ENCODE peak calls at places on chromosomes 6 and 20, in eight cellular contexts. P is neural progenitor cell; C is A549; X is NCI-H1694 treated with DMSO at 0.1 percent for 48 hours; O is activated T-helper 1 cell treated with anti-CD3 and anti-CD28 coated beads, Interleukin-2, amount 50 U/mL, for 16 hours; D is activated B cell treated with CpG ODN at 0.5 μM for 24 hours; F is RCC 7860; Q is fibroblast of lung. G is an unnamed sample.

GRCh38 chr20:37395921-37396519 is 50.1 kb downstream of the SRC start:
- DNase-seq in O (no peak), F (no peak), Q (peak), C (peak), D (no peak), X (peak), P (peak), G (no peak)

GRCh38 chr20:61355096-61355495 is 103.0 kb downstream of the CDH4 start:
- DNase-seq in X (no peak), F (no peak), D (no peak), P (no peak), C (no peak), Q (no peak), O (no peak), G (no peak)

GRCh38 chr6:84278311-84278710 is 50.9 kb upstream of the CEP162 start:
- DNase-seq in F (no peak), C (no peak), Q (peak), O (no peak), X (no peak), D (no peak), P (no peak), G (no peak)

GRCh38 chr6:39137235-39137634 is 22.2 kb upstream of the SAYSD1 start:
- DNase-seq in Q (peak), O (no peak), F (no peak), P (peak), C (peak), D (no peak), X (no peak), G (peak)

GRCh38 chr6:155541976-155542375 is 86.3 kb upstream of the NOX3 start:
- DNase-seq in Q (no peak), F (no peak), C (no peak), D (no peak), X (peak), P (no peak), O (no peak), G (no peak)

GRCh38 chr6:158799051-158799792 is 19.9 kb downstream of the EZR start:
- DNase-seq in Q (peak), O (no peak), D (no peak), X (peak), P (no peak), C (peak), F (peak), G (no peak)

GRCh38 chr20:39259010-39259803 is 297.1 kb downstream of the DHX35 start:
- DNase-seq in D (no peak), P (no peak), F (no peak), X (peak), O (no peak), Q (no peak), C (no peak), G (no peak)

GRCh38 chr6:39341942-39342341 is 19.4 kb upstream of the KCNK16 start:
- DNase-seq in Q (no peak), O (no peak), D (no peak), P (no peak), C (no peak), X (no peak), F (no peak), G (no peak)

GRCh38 chr6:21800948-21801438 is 207.4 kb downstream of the SOX4 start:
- DNase-seq in X (no peak), Q (peak), D (no peak), F (no peak), C (peak), O (no peak), P (no peak), G (peak)

GRCh38 chr6:21348462-21349195 is 244.9 kb upstream of the SOX4 start:
- DNase-seq in F (peak), X (no peak), P (peak), D (no peak), C (peak), O (no peak), Q (peak), G (peak)

GRCh38 chr20:63011798-63012197 is 5.0 kb upstream of the BHLHE23 start:
- DNase-seq in F (peak), D (no peak), P (no peak), Q (peak), C (no peak), O (no peak), X (no peak), G (peak)

GRCh38 chr6:32462609-32463008 is 22.9 kb downstream of the HLA-DRA start:
- DNase-seq in C (no peak), D (no peak), F (no peak), P (peak), X (no peak), O (no peak), Q (no peak), G (no peak)

GRCh38 chr6:89966250-89966588 is 72.0 kb downstream of the GJA10 start:
- DNase-seq in X (peak), C (no peak), O (no peak), P (no peak), F (no peak), D (no peak), Q (peak), G (no peak)

GRCh38 chr20:46305331-46305972 is 2.8 kb downstream of the CDH22 start:
- DNase-seq in X (no peak), F (no peak), C (no peak), O (no peak), D (no peak), P (no peak), Q (no peak), G (no peak)

GRCh38 chr6:107679457-107679856 is 144.7 kb downstream of the SCML4 start:
- DNase-seq in D (no peak), F (no peak), X (no peak), O (no peak), P (no peak), Q (peak), C (no peak), G (no peak)

GRCh38 chr20:36854343-36855240 is 21.3 kb upstream of the TLDC2 start:
- DNase-seq in D (no peak), O (no peak), C (peak), X (no peak), F (no peak), P (no peak), Q (no peak), G (no peak)

GRCh38 chr6:13384506-13384905 is 56.2 kb upstream of the TBC1D7 start:
- DNase-seq in O (no peak), F (no peak), X (no peak), Q (no peak), D (no peak), C (no peak), P (no peak), G (no peak)

GRCh38 chr6:109269057-109269456 is 113.2 kb downstream of the CD164 start:
- DNase-seq in P (no peak), Q (no peak), F (no peak), X (no peak), C (no peak), D (no peak), O (no peak), G (no peak)

GRCh38 chr6:19035454-19035853 is 648.3 kb downstream of the RNF144B start:
- DNase-seq in F (no peak), Q (no peak), O (no peak), X (no peak), D (no peak), C (no peak), P (no peak), G (no peak)

GRCh38 chr6:87653074-87653962 is 48.7 kb downstream of the AKIRIN2 start:
- DNase-seq in D (no peak), X (no peak), F (no peak), C (no peak), Q (no peak), P (peak), O (no peak), G (no peak)

GRCh38 chr6:165181951-165182414 is 127.4 kb downstream of the C6orf118 start:
- DNase-seq in X (no peak), F (peak), P (no peak), O (no peak), Q (no peak), D (no peak), C (peak), G (peak)

GRCh38 chr6:33744895-33745546 is 1.7 kb downstream of the IP6K3 start:
- DNase-seq in X (peak), D (no peak), Q (no peak), P (peak), F (no peak), O (no peak), C (no peak), G (no peak)

GRCh38 chr6:48837744-48838143 is 625.3 kb downstream of the MMUT start:
- DNase-seq in X (no peak), C (no peak), Q (no peak), F (no peak), P (no peak), D (no peak), O (no peak), G (no peak)

GRCh38 chr6:16690244-16691142 is 70.8 kb downstream of the ATXN1 start:
- DNase-seq in D (no peak), C (peak), Q (peak), X (no peak), F (no peak), O (no peak), P (no peak), G (no peak)

GRCh38 chr6:41459738-41460137 is 86.4 kb upstream of the FOXP4 start:
- DNase-seq in P (no peak), C (no peak), X (no peak), F (no peak), O (no peak), D (no peak), Q (no peak), G (no peak)

G was measured in kidney epithelial cell.